ENCODE peak calls at places on chromosomes 11 and 22, in eight cellular contexts. One of them, this sample, is unnamed.

GRCh38 chr11:57379732-57380131 is 1.2 kb downstream of the PRG3 start:
- DNase-seq in esophagus squamous epithelium: no peak
- DNase-seq in sigmoid colon: no peak
- DNase-seq in tibial artery: no peak
- DNase-seq in adrenal gland: no peak
- DNase-seq in fibroblast of pulmonary artery: peak
- DNase-seq in choroid plexus epithelial cell: peak
- DNase-seq in kidney epithelial cell: no peak
- DNase-seq in this sample: no peak

GRCh38 chr22:27877501-27877900 is 41.6 kb downstream of the PITPNB start:
- DNase-seq in tibial artery: no peak
- DNase-seq in sigmoid colon: no peak
- DNase-seq in kidney epithelial cell: no peak
- DNase-seq in adrenal gland: no peak
- DNase-seq in choroid plexus epithelial cell: no peak
- DNase-seq in esophagus squamous epithelium: no peak
- DNase-seq in fibroblast of pulmonary artery: no peak
- DNase-seq in this sample: no peak

GRCh38 chr22:45680932-45681700 is 9.5 kb downstream of the ATXN10 start:
- DNase-seq in sigmoid colon: no peak
- DNase-seq in esophagus squamous epithelium: no peak
- DNase-seq in kidney epithelial cell: no peak
- DNase-seq in adrenal gland: no peak
- DNase-seq in choroid plexus epithelial cell: peak
- DNase-seq in tibial artery: no peak
- DNase-seq in fibroblast of pulmonary artery: peak
- DNase-seq in this sample: no peak

GRCh38 chr11:33222052-33222451 is 35.1 kb upstream of the HIPK3 start:
- DNase-seq in kidney epithelial cell: no peak
- DNase-seq in tibial artery: no peak
- DNase-seq in sigmoid colon: no peak
- DNase-seq in adrenal gland: no peak
- DNase-seq in fibroblast of pulmonary artery: no peak
- DNase-seq in choroid plexus epithelial cell: no peak
- DNase-seq in esophagus squamous epithelium: no peak
- DNase-seq in this sample: no peak

GRCh38 chr11:129895126-129896041 is at the start of gene NFRKB:
- DNase-seq in sigmoid colon: peak
- DNase-seq in choroid plexus epithelial cell: peak
- DNase-seq in kidney epithelial cell: no peak
- DNase-seq in adrenal gland: peak
- DNase-seq in tibial artery: peak
- DNase-seq in fibroblast of pulmonary artery: peak
- DNase-seq in esophagus squamous epithelium: peak
- DNase-seq in this sample: peak

GRCh38 chr22:19977296-19978243 is 36.0 kb upstream of the TXNRD2 start:
- DNase-seq in esophagus squamous epithelium: no peak
- DNase-seq in choroid plexus epithelial cell: no peak
- DNase-seq in fibroblast of pulmonary artery: no peak
- DNase-seq in sigmoid colon: no peak
- DNase-seq in adrenal gland: no peak
- DNase-seq in kidney epithelial cell: no peak
- DNase-seq in tibial artery: no peak
- DNase-seq in this sample: no peak

GRCh38 chr22:48651981-48652538 is 1175.6 kb downstream of the BRD1 start:
- DNase-seq in kidney epithelial cell: no peak
- DNase-seq in fibroblast of pulmonary artery: no peak
- DNase-seq in sigmoid colon: no peak
- DNase-seq in adrenal gland: no peak
- DNase-seq in esophagus squamous epithelium: no peak
- DNase-seq in choroid plexus epithelial cell: no peak
- DNase-seq in tibial artery: no peak
- DNase-seq in this sample: no peak

GRCh38 chr22:50224071-50224470 is 20.8 kb downstream of the TUBGCP6 start:
- DNase-seq in esophagus squamous epithelium: no peak
- DNase-seq in choroid plexus epithelial cell: no peak
- DNase-seq in sigmoid colon: no peak
- DNase-seq in fibroblast of pulmonary artery: no peak
- DNase-seq in kidney epithelial cell: no peak
- DNase-seq in adrenal gland: no peak
- DNase-seq in tibial artery: no peak
- DNase-seq in this sample: no peak

GRCh38 chr11:3735827-3736226 is 61.5 kb downstream of the NUP98 start:
- DNase-seq in tibial artery: no peak
- DNase-seq in kidney epithelial cell: no peak
- DNase-seq in sigmoid colon: no peak
- DNase-seq in choroid plexus epithelial cell: peak
- DNase-seq in fibroblast of pulmonary artery: peak
- DNase-seq in adrenal gland: no peak
- DNase-seq in esophagus squamous epithelium: no peak
- DNase-seq in this sample: no peak

GRCh38 chr11:92415246-92415645 is 190.6 kb downstream of the FAT3 start:
- DNase-seq in kidney epithelial cell: no peak
- DNase-seq in adrenal gland: no peak
- DNase-seq in sigmoid colon: no peak
- DNase-seq in fibroblast of pulmonary artery: no peak
- DNase-seq in choroid plexus epithelial cell: no peak
- DNase-seq in tibial artery: no peak
- DNase-seq in esophagus squamous epithelium: no peak
- DNase-seq in this sample: peak

GRCh38 chr11:104584823-104585222 is 313.4 kb downstream of the CASP12 start:
- DNase-seq in sigmoid colon: no peak
- DNase-seq in tibial artery: no peak
- DNase-seq in esophagus squamous epithelium: no peak
- DNase-seq in choroid plexus epithelial cell: no peak
- DNase-seq in fibroblast of pulmonary artery: no peak
- DNase-seq in adrenal gland: no peak
- DNase-seq in kidney epithelial cell: no peak
- DNase-seq in this sample: no peak

GRCh38 chr11:29623144-29623722 is 393.6 kb downstream of the KCNA4 start:
- DNase-seq in adrenal gland: no peak
- DNase-seq in kidney epithelial cell: no peak
- DNase-seq in sigmoid colon: no peak
- DNase-seq in esophagus squamous epithelium: no peak
- DNase-seq in fibroblast of pulmonary artery: no peak
- DNase-seq in choroid plexus epithelial cell: no peak
- DNase-seq in tibial artery: no peak
- DNase-seq in this sample: no peak

GRCh38 chr22:22916215-22916951 is 28.8 kb downstream of the IGLL5 start:
- DNase-seq in sigmoid colon: no peak
- DNase-seq in choroid plexus epithelial cell: no peak
- DNase-seq in kidney epithelial cell: no peak
- DNase-seq in tibial artery: no peak
- DNase-seq in adrenal gland: no peak
- DNase-seq in esophagus squamous epithelium: no peak
- DNase-seq in fibroblast of pulmonary artery: no peak
- DNase-seq in this sample: no peak

GRCh38 chr11:7490054-7490453 is 4.7 kb downstream of the OLFML1 start:
- DNase-seq in choroid plexus epithelial cell: peak
- DNase-seq in tibial artery: no peak
- DNase-seq in adrenal gland: no peak
- DNase-seq in esophagus squamous epithelium: no peak
- DNase-seq in fibroblast of pulmonary artery: peak
- DNase-seq in sigmoid colon: no peak
- DNase-seq in kidney epithelial cell: no peak
- DNase-seq in this sample: peak

GRCh38 chr11:68471360-68472340 is 11.1 kb downstream of the PPP6R3 start:
- DNase-seq in choroid plexus epithelial cell: peak
- DNase-seq in kidney epithelial cell: peak
- DNase-seq in tibial artery: no peak
- DNase-seq in adrenal gland: no peak
- DNase-seq in sigmoid colon: no peak
- DNase-seq in fibroblast of pulmonary artery: peak
- DNase-seq in esophagus squamous epithelium: no peak
- DNase-seq in this sample: no peak

GRCh38 chr11:26710489-26710888 is 11.4 kb downstream of the SLC5A12 start:
- DNase-seq in kidney epithelial cell: no peak
- DNase-seq in choroid plexus epithelial cell: no peak
- DNase-seq in esophagus squamous epithelium: no peak
- DNase-seq in sigmoid colon: no peak
- DNase-seq in fibroblast of pulmonary artery: no peak
- DNase-seq in tibial artery: no peak
- DNase-seq in adrenal gland: no peak
- DNase-seq in this sample: no peak

GRCh38 chr11:36469063-36469462 is 41.0 kb downstream of the TRAF6 start:
- DNase-seq in adrenal gland: no peak
- DNase-seq in sigmoid colon: no peak
- DNase-seq in tibial artery: no peak
- DNase-seq in esophagus squamous epithelium: no peak
- DNase-seq in choroid plexus epithelial cell: peak
- DNase-seq in fibroblast of pulmonary artery: peak
- DNase-seq in kidney epithelial cell: no peak
- DNase-seq in this sample: no peak

GRCh38 chr22:24996420-24996952 is 44.0 kb downstream of the KIAA1671 start:
- DNase-seq in adrenal gland: peak
- DNase-seq in esophagus squamous epithelium: no peak
- DNase-seq in kidney epithelial cell: no peak
- DNase-seq in fibroblast of pulmonary artery: peak
- DNase-seq in choroid plexus epithelial cell: peak
- DNase-seq in tibial artery: no peak
- DNase-seq in sigmoid colon: no peak
- DNase-seq in this sample: peak

GRCh38 chr11:115871161-115871750 is 367.0 kb upstream of the CADM1 start:
- DNase-seq in adrenal gland: no peak
- DNase-seq in sigmoid colon: no peak
- DNase-seq in tibial artery: no peak
- DNase-seq in choroid plexus epithelial cell: no peak
- DNase-seq in kidney epithelial cell: no peak
- DNase-seq in esophagus squamous epithelium: no peak
- DNase-seq in fibroblast of pulmonary artery: no peak
- DNase-seq in this sample: no peak

GRCh38 chr11:115874843-115875242 is 370.6 kb upstream of the CADM1 start:
- DNase-seq in kidney epithelial cell: no peak
- DNase-seq in tibial artery: no peak
- DNase-seq in sigmoid colon: no peak
- DNase-seq in adrenal gland: no peak
- DNase-seq in fibroblast of pulmonary artery: no peak
- DNase-seq in esophagus squamous epithelium: no peak
- DNase-seq in choroid plexus epithelial cell: no peak
- DNase-seq in this sample: no peak

GRCh38 chr11:115869780-115870431 is 365.7 kb upstream of the CADM1 start:
- DNase-seq in tibial artery: no peak
- DNase-seq in adrenal gland: peak
- DNase-seq in esophagus squamous epithelium: no peak
- DNase-seq in choroid plexus epithelial cell: no peak
- DNase-seq in sigmoid colon: no peak
- DNase-seq in kidney epithelial cell: no peak
- DNase-seq in fibroblast of pulmonary artery: peak
- DNase-seq in this sample: peak

GRCh38 chr11:115872418-115872817 is 368.2 kb upstream of the CADM1 start:
- DNase-seq in sigmoid colon: no peak
- DNase-seq in adrenal gland: no peak
- DNase-seq in kidney epithelial cell: no peak
- DNase-seq in esophagus squamous epithelium: no peak
- DNase-seq in fibroblast of pulmonary artery: no peak
- DNase-seq in tibial artery: no peak
- DNase-seq in choroid plexus epithelial cell: no peak
- DNase-seq in this sample: no peak

DNA sequence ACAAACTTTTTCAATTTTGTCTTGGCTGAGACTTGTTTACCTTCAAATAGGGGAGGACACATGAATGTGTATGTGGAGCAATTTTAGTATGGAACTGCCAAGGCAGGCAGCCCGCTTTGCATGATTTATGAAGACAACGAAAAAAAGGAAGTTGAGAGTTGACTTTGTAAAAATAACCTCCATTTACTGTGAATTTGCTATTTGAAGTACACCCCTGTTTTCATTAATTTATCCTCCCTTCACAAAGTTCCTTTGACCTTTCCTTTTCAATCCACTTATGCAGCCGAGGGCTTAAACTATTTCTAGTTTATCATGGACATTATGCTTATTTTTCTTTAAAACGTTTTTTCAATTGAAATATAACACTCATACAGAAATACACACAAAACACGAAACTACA is 369.6 kb upstream of the CADM1 start:
- DNase-seq in choroid plexus epithelial cell: no peak
- DNase-seq in adrenal gland: no peak
- DNase-seq in kidney epithelial cell: no peak
- DNase-seq in esophagus squamous epithelium: no peak
- DNase-seq in tibial artery: no peak
- DNase-seq in sigmoid colon: no peak
- DNase-seq in fibroblast of pulmonary artery: no peak
- DNase-seq in this sample: no peak
- H3K4me3 ChIP-seq in choroid plexus epithelial cell: no peak
- H3K4me3 ChIP-seq in adrenal gland: no peak
- H3K4me3 ChIP-seq in kidney epithelial cell: no peak
- H3K4me3 ChIP-seq in esophagus squamous epithelium: no peak
- H3K4me3 ChIP-seq in tibial artery: no peak
- H3K4me3 ChIP-seq in sigmoid colon: no peak
- H3K4me3 ChIP-seq in fibroblast of pulmonary artery: no peak
- H3K4me3 ChIP-seq in this sample: no peak

DNA sequence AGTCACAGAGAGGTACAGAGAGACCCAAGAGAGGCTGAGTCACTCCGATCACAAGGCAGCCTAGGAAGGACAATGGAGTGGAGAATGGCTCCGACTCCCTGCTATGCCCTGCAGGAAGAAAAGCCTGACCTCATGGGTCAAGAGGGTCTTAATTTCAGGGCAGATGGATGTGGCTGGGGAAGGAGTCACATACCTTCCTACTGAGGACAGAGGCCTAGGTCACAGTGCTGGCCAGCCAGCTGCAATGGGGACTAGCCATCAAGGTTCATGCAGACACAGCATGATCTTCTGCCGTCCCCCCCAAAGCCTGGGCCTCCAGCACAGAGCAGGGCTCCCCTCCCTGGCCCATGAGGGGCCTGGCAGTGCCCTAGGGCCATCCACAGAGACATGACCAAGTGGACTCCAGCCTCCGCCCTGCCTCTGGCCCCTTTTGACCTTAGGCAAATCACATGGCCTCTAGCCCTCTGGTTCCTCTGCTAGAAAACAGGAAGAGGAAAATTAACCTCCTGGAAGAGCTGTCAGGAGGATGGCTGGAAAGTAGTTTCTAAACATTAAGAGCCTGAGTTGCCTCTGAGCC is 1.8 kb downstream of the ARRB1 start:
- DNase-seq in fibroblast of pulmonary artery: no peak
- DNase-seq in esophagus squamous epithelium: no peak
- DNase-seq in sigmoid colon: peak
- DNase-seq in kidney epithelial cell: no peak
- DNase-seq in adrenal gland: no peak
- DNase-seq in tibial artery: peak
- DNase-seq in choroid plexus epithelial cell: no peak
- DNase-seq in this sample: no peak
- H3K4me3 ChIP-seq in fibroblast of pulmonary artery: peak
- H3K4me3 ChIP-seq in esophagus squamous epithelium: peak
- H3K4me3 ChIP-seq in sigmoid colon: peak
- H3K4me3 ChIP-seq in kidney epithelial cell: no peak
- H3K4me3 ChIP-seq in adrenal gland: no peak
- H3K4me3 ChIP-seq in tibial artery: no peak
- H3K4me3 ChIP-seq in choroid plexus epithelial cell: no peak
- H3K4me3 ChIP-seq in this sample: no peak

GRCh38 chr11:76266701-76267100 is 60.4 kb upstream of the WNT11 start:
- DNase-seq in fibroblast of pulmonary artery: no peak
- DNase-seq in choroid plexus epithelial cell: no peak
- DNase-seq in sigmoid colon: no peak
- DNase-seq in adrenal gland: peak
- DNase-seq in kidney epithelial cell: no peak
- DNase-seq in tibial artery: no peak
- DNase-seq in esophagus squamous epithelium: no peak
- DNase-seq in this sample: no peak
- H3K4me3 ChIP-seq in fibroblast of pulmonary artery: no peak
- H3K4me3 ChIP-seq in choroid plexus epithelial cell: no peak
- H3K4me3 ChIP-seq in sigmoid colon: no peak
- H3K4me3 ChIP-seq in adrenal gland: no peak
- H3K4me3 ChIP-seq in kidney epithelial cell: no peak
- H3K4me3 ChIP-seq in tibial artery: no peak
- H3K4me3 ChIP-seq in esophagus squamous epithelium: no peak
- H3K4me3 ChIP-seq in this sample: no peak

GRCh38 chr11:559712-560304 is 730 bp downstream of the LMNTD2 start:
- DNase-seq in choroid plexus epithelial cell: no peak
- DNase-seq in kidney epithelial cell: no peak
- DNase-seq in esophagus squamous epithelium: no peak
- DNase-seq in adrenal gland: no peak
- DNase-seq in fibroblast of pulmonary artery: no peak
- DNase-seq in tibial artery: no peak
- DNase-seq in sigmoid colon: no peak
- DNase-seq in this sample: no peak
- H3K4me3 ChIP-seq in choroid plexus epithelial cell: peak
- H3K4me3 ChIP-seq in kidney epithelial cell: peak
- H3K4me3 ChIP-seq in esophagus squamous epithelium: peak
- H3K4me3 ChIP-seq in adrenal gland: no peak
- H3K4me3 ChIP-seq in fibroblast of pulmonary artery: peak
- H3K4me3 ChIP-seq in tibial artery: peak
- H3K4me3 ChIP-seq in sigmoid colon: no peak
- H3K4me3 ChIP-seq in this sample: peak

This sample was measured in MG63.